ENCODE peak calls at places on chromosome 15, in eight cellular contexts. Y, A, R, Z, W, F, C and Q are unnamed samples.
A peak's percentile ranks its signal among the peaks of the same experiment; 100 is the strongest.

GRCh38 chr15:66706225-66706732 is 4.2 kb downstream of the SMAD6 start:
- DNase-seq in R (no peak), W (peak; percentile 65), F (peak; percentile 78), C (no peak), Y (no peak), Z (peak; percentile 41), A (no peak), Q (peak; percentile 63)

GRCh38 chr15:70327328-70328136 is 229.8 kb upstream of the TLE3 start:
- DNase-seq in F (no peak), Y (no peak), R (no peak), C (peak; percentile 24), W (no peak), Z (no peak), A (no peak), Q (no peak)

GRCh38 chr15:79004336-79004735 is 59.5 kb upstream of the CTSH start:
- DNase-seq in W (peak; percentile 46), Z (no peak), Y (peak; percentile 56), A (no peak), C (no peak), F (no peak), R (no peak), Q (no peak)

GRCh38 chr15:70283511-70283910 is 185.8 kb upstream of the TLE3 start:
- DNase-seq in Y (no peak), W (no peak), Z (no peak), F (no peak), R (no peak), C (no peak), A (no peak), Q (no peak)

GRCh38 chr15:65068436-65068835 is 645 bp upstream of the RASL12 start:
- DNase-seq in F (no peak), A (peak; percentile 15), Z (no peak), R (no peak), Y (no peak), C (no peak), W (no peak), Q (no peak)

GRCh38 chr15:44414001-44414400 is 13.4 kb upstream of the CTDSPL2 start:
- DNase-seq in Y (no peak), Z (no peak), R (no peak), C (no peak), A (no peak), W (no peak), F (no peak), Q (no peak)

GRCh38 chr15:98311566-98312188 is 336.7 kb upstream of the IGF1R start:
- DNase-seq in Z (peak; percentile 81), C (peak; percentile 98), Y (peak; percentile 33), A (peak; percentile 70), R (peak; percentile 84), F (peak; percentile 77), W (peak; percentile 86), Q (peak; percentile 88)

GRCh38 chr15:53611145-53611920 is 148.1 kb downstream of the WDR72 start:
- DNase-seq in R (no peak), F (no peak), W (no peak), A (no peak), Y (no peak), Z (no peak), C (no peak), Q (no peak)

GRCh38 chr15:62894322-62895085 is 148.0 kb upstream of the TPM1 start:
- DNase-seq in Y (no peak), Z (no peak), W (no peak), C (no peak), R (no peak), A (no peak), F (no peak), Q (no peak)

GRCh38 chr15:51076898-51077564 is 17.7 kb downstream of the TNFAIP8L3 start:
- DNase-seq in Z (no peak), Y (no peak), C (no peak), A (peak; percentile 63), R (peak; percentile 41), W (no peak), F (no peak), Q (no peak)

GRCh38 chr15:59885832-59886231 is 118.3 kb upstream of the FOXB1 start:
- DNase-seq in W (peak; percentile 28), Y (no peak), A (no peak), Z (peak; percentile 18), F (no peak), C (no peak), R (no peak), Q (no peak)

GRCh38 chr15:63083046-63083445 is 38.6 kb upstream of the LACTB start:
- DNase-seq in F (no peak), W (peak; percentile 43), Z (peak; percentile 78), R (no peak), Y (no peak), A (no peak), C (no peak), Q (no peak)

GRCh38 chr15:65058394-65059368 is 9.1 kb downstream of the RASL12 start:
- DNase-seq in F (no peak), A (no peak), R (no peak), W (no peak), Z (no peak), Y (no peak), C (no peak), Q (no peak)

GRCh38 chr15:55403531-55403930 is 4.6 kb downstream of the CCPG1 start:
- DNase-seq in F (no peak), W (peak; percentile 7), Z (no peak), A (no peak), C (no peak), R (no peak), Y (no peak), Q (no peak)

GRCh38 chr15:64687167-64688085 is 88.0 kb downstream of the RBPMS2 start:
- DNase-seq in Y (no peak), W (no peak), C (no peak), Z (no peak), R (no peak), F (no peak), A (no peak), Q (no peak)

GRCh38 chr15:28018291-28019044 is 80.6 kb downstream of the OCA2 start:
- DNase-seq in F (no peak), C (peak; percentile 89), W (no peak), A (no peak), R (peak; percentile 11), Z (no peak), Y (no peak), Q (no peak)

GRCh38 chr15:84108725-84109124 is 126.8 kb upstream of the GOLGA6L4 start:
- DNase-seq in R (no peak), A (no peak), Y (no peak), F (no peak), Z (no peak), W (no peak), C (no peak), Q (no peak)

GRCh38 chr15:64067564-64068030 is 21.3 kb upstream of the DAPK2 start:
- DNase-seq in F (peak; percentile 81), A (no peak), W (peak; percentile 82), R (peak; percentile 80), Y (peak; percentile 8), Z (peak; percentile 75), C (no peak), Q (peak; percentile 70)

GRCh38 chr15:45529613-45530012 is 7.1 kb upstream of the SLC30A4 start:
- DNase-seq in F (no peak), Z (no peak), W (no peak), A (no peak), Y (no peak), R (no peak), C (no peak), Q (no peak)

GRCh38 chr15:25708391-25708790 is 154.7 kb downstream of the ATP10A start:
- DNase-seq in Y (no peak), W (no peak), A (no peak), F (no peak), C (no peak), Z (no peak), R (no peak), Q (no peak)

GRCh38 chr15:68616397-68616796 is 37.6 kb downstream of the CORO2B start:
- DNase-seq in C (no peak), W (no peak), Y (no peak), F (no peak), A (no peak), Z (no peak), R (no peak), Q (no peak)

GRCh38 chr15:58951388-58952060 is 18.0 kb upstream of the SLTM start:
- DNase-seq in Y (peak; percentile 30), F (no peak), A (no peak), R (no peak), W (peak; percentile 15), Z (no peak), C (no peak), Q (no peak)

GRCh38 chr15:64763462-64763861 is 11.9 kb downstream of the RBPMS2 start:
- DNase-seq in R (no peak), A (no peak), Y (no peak), W (no peak), Z (no peak), C (no peak), F (no peak), Q (no peak)

GRCh38 chr15:34358367-34358766 is 8.6 kb downstream of the LPCAT4 start:
- DNase-seq in Z (no peak), R (no peak), W (no peak), Y (no peak), A (no peak), C (no peak), F (no peak), Q (no peak)
- TF ChIP-seq CTCF in Z (peak; percentile 15), R (no peak), W (peak; percentile 12), Y (peak; percentile 34), A (no peak), C (no peak), F (peak; percentile 31), Q (no peak)

GRCh38 chr15:77782691-77783090 is 150.0 kb upstream of the LINGO1 start:
- DNase-seq in R (no peak), W (no peak), C (no peak), A (no peak), Y (no peak), F (peak; percentile 64), Z (no peak), Q (peak; percentile 9)
- H3K27me3 ChIP-seq in R (no peaks in the 10 kb centered on the region), W (no peaks in the 10 kb centered on the region), C (no peaks in the 10 kb centered on the region), A (peaks cover 13% of the 10 kb centered on the region), Y (peaks cover 29% of the 10 kb centered on the region), F (no peaks in the 10 kb centered on the region), Z (no peaks in the 10 kb centered on the region), Q (no peaks in the 10 kb centered on the region)

DNA sequence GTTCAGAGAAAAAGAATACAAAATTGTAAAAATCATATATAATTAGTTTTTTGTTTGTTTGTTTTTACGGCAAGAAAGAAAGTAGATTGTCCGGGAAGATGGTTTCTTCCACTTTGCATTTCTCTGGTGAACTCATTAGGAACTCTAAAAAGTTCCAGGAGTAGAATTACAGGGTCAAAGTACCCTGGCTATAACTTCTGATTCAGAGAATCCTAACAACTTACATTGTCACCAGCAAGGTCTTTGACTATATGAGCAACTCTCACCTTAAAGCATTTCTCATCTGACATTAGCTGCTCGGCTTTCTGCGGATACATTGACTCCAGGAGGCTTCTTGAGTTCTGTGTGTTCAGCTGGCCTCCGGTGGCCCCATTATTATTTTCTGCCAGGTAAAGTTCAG is 196.7 kb downstream of the PDE8A start:
- DNase-seq in Y (no peak), R (no peak), W (peak; percentile 17), C (no peak), Z (no peak), A (no peak), F (no peak), Q (no peak)
- TF ChIP-seq CTCF in Y (no peak), R (no peak), W (no peak), C (no peak), Z (no peak), A (no peak), F (no peak), Q (no peak)

GRCh38 chr15:89391685-89392257 is 57.1 kb upstream of the POLG start:
- DNase-seq in W (no peak), C (no peak), A (no peak), Z (no peak), R (no peak), F (peak; percentile 90), Y (no peak), Q (no peak)
- H3K27me3 ChIP-seq in W (peaks cover 78% of the 10 kb centered on the region), C (no peaks in the 10 kb centered on the region), A (peaks cover 57% of the 10 kb centered on the region), Z (peaks cover 100% of the 10 kb centered on the region), R (no peaks in the 10 kb centered on the region), F (peaks cover 100% of the 10 kb centered on the region), Y (peaks cover 56% of the 10 kb centered on the region), Q (no peaks in the 10 kb centered on the region)